ENCODE peak calls at places on chromosomes 7 and 10, in nine cellular contexts. A is fibroblast of the aortic adventitia, X is thoracic aorta, G is H9, J is astrocyte of the spinal cord, H is hepatocyte, F is cardiac muscle cell, L is sigmoid colon, D is BE2C. V is an unnamed sample.

GRCh38 chr10:5565671-5566581 is 41.2 kb downstream of the CALML3 start:
- DNase-seq in A (no peak), X (no peak), G (no peak), J (no peak), H (no peak), F (no peak), L (peak), D (no peak), V (peak)

GRCh38 chr7:107613948-107614347 is 33.9 kb downstream of the BCAP29 start:
- DNase-seq in A (peak), X (no peak), G (no peak), J (no peak), H (no peak), F (no peak), L (no peak), D (no peak), V (no peak)

GRCh38 chr10:4648968-4649367 is 177.0 kb upstream of the AKR1E2 start:
- DNase-seq in A (no peak), X (no peak), G (no peak), J (peak), H (no peak), F (no peak), L (no peak), D (no peak), V (no peak)

GRCh38 chr7:139915864-139916716 is 87.0 kb downstream of the TBXAS1 start:
- DNase-seq in A (peak), X (peak), G (no peak), J (peak), H (peak), F (no peak), L (no peak), D (no peak), V (no peak)

GRCh38 chr10:114987995-114988394 is 50.0 kb downstream of the TRUB1 start:
- DNase-seq in A (peak), X (no peak), G (no peak), J (peak), H (no peak), F (no peak), L (no peak), D (no peak), V (no peak)

GRCh38 chr10:9800011-9800410 is 1217.7 kb upstream of the CELF2 start:
- DNase-seq in A (no peak), X (no peak), G (no peak), J (no peak), H (no peak), F (no peak), L (no peak), D (no peak), V (no peak)

GRCh38 chr10:100325164-100325563 is 4.9 kb downstream of the PKD2L1 start:
- DNase-seq in A (no peak), X (no peak), G (peak), J (no peak), H (no peak), F (peak), L (no peak), D (no peak), V (no peak)

GRCh38 chr7:119630570-119630969 is 642.4 kb upstream of the KCND2 start:
- DNase-seq in A (no peak), X (no peak), G (no peak), J (no peak), H (no peak), F (no peak), L (no peak), D (no peak), V (no peak)

GRCh38 chr10:5575482-5576153 is 50.9 kb downstream of the CALML3 start:
- DNase-seq in A (peak), X (no peak), G (no peak), J (peak), H (peak), F (no peak), L (peak), D (no peak), V (peak)

GRCh38 chr10:59405235-59405634 is 42.9 kb upstream of the FAM13C start:
- DNase-seq in A (no peak), X (no peak), G (no peak), J (no peak), H (no peak), F (no peak), L (no peak), D (no peak), V (no peak)

GRCh38 chr10:93481213-93481930 is 762 bp downstream of the MYOF start:
- DNase-seq in A (no peak), X (no peak), G (no peak), J (no peak), H (no peak), F (no peak), L (peak), D (no peak), V (no peak)

GRCh38 chr10:48551796-48552591 is 52.9 kb downstream of the ARHGAP22 start:
- DNase-seq in A (peak), X (no peak), G (peak), J (peak), H (peak), F (peak), L (no peak), D (peak), V (no peak)

GRCh38 chr10:14366760-14367159 is 36.0 kb upstream of the FRMD4A start:
- DNase-seq in A (no peak), X (no peak), G (no peak), J (no peak), H (no peak), F (no peak), L (no peak), D (no peak), V (no peak)

GRCh38 chr10:86663576-86664369 is 4.5 kb upstream of the LDB3 start:
- DNase-seq in A (no peak), X (no peak), G (no peak), J (no peak), H (no peak), F (no peak), L (no peak), D (no peak), V (peak)

GRCh38 chr10:94088926-94089381 is 95.2 kb downstream of the PLCE1 start:
- DNase-seq in A (peak), X (no peak), G (no peak), J (peak), H (peak), F (no peak), L (no peak), D (no peak), V (no peak)

GRCh38 chr10:63887026-63887589 is 365.9 kb downstream of the REEP3 start:
- DNase-seq in A (no peak), X (no peak), G (peak), J (no peak), H (no peak), F (no peak), L (no peak), D (peak), V (no peak)

GRCh38 chr10:93493162-93493561 is 3.2 kb upstream of the CEP55 start:
- DNase-seq in A (no peak), X (no peak), G (no peak), J (no peak), H (no peak), F (no peak), L (no peak), D (no peak), V (no peak)

GRCh38 chr7:159094919-159095915 is 49.5 kb downstream of the VIPR2 start:
- DNase-seq in A (no peak), X (no peak), G (peak), J (no peak), H (no peak), F (no peak), L (peak), D (no peak), V (no peak)

GRCh38 chr10:77877461-77878344 is 48.9 kb downstream of the DLG5 start:
- DNase-seq in A (peak), X (no peak), G (peak), J (peak), H (peak), F (peak), L (peak), D (peak), V (no peak)

GRCh38 chr7:44587843-44588711 is 6.0 kb upstream of the TMED4 start:
- DNase-seq in A (peak), X (no peak), G (no peak), J (peak), H (peak), F (peak), L (no peak), D (peak), V (peak)

GRCh38 chr10:86345296-86346168 is 21.1 kb downstream of the GRID1 start:
- DNase-seq in A (no peak), X (no peak), G (no peak), J (no peak), H (no peak), F (peak), L (peak), D (peak), V (peak)

GRCh38 chr7:156539999-156540398 is 100.6 kb upstream of the RNF32 start:
- DNase-seq in A (no peak), X (no peak), G (no peak), J (no peak), H (no peak), F (no peak), L (no peak), D (no peak), V (no peak)

GRCh38 chr7:66697451-66698438 is 42.8 kb upstream of the RABGEF1 start:
- DNase-seq in A (peak), X (peak), G (no peak), J (peak), H (no peak), F (no peak), L (peak), D (no peak), V (no peak)

GRCh38 chr7:154860621-154861375 is 142.1 kb downstream of the PAXIP1 start:
- DNase-seq in A (no peak), X (no peak), G (no peak), J (no peak), H (no peak), F (no peak), L (peak), D (no peak), V (no peak)

GRCh38 chr10:11225935-11226334 is 208.3 kb downstream of the CELF2 start:
- DNase-seq in A (no peak), X (no peak), G (no peak), J (no peak), H (no peak), F (no peak), L (no peak), D (no peak), V (no peak)

GRCh38 chr10:29499993-29500537 is 134.7 kb downstream of the SVIL start:
- DNase-seq in A (no peak), X (no peak), G (no peak), J (no peak), H (no peak), F (no peak), L (no peak), D (no peak), V (no peak)

GRCh38 chr10:29862926-29863614 is 196.3 kb downstream of the JCAD start:
- DNase-seq in A (peak), X (no peak), G (no peak), J (peak), H (no peak), F (no peak), L (no peak), D (no peak), V (no peak)

GRCh38 chr7:155518633-155519032 is 27.7 kb downstream of the CNPY1 start:
- DNase-seq in A (no peak), X (no peak), G (no peak), J (no peak), H (no peak), F (no peak), L (no peak), D (no peak), V (no peak)

GRCh38 chr7:3346082-3346481 is 45.0 kb downstream of the SDK1 start:
- DNase-seq in A (no peak), X (no peak), G (no peak), J (no peak), H (no peak), F (no peak), L (no peak), D (no peak), V (no peak)

GRCh38 chr10:47113907-47114500 is 186.0 kb upstream of the GDF10 start:
- DNase-seq in A (no peak), X (no peak), G (no peak), J (no peak), H (no peak), F (no peak), L (no peak), D (no peak), V (no peak)

GRCh38 chr10:62108768-62109430 is 159.7 kb downstream of the RTKN2 start:
- DNase-seq in A (no peak), X (no peak), G (no peak), J (no peak), H (no peak), F (no peak), L (no peak), D (no peak), V (no peak)

GRCh38 chr7:64877714-64878610 is 25.1 kb upstream of the ZNF273 start:
- DNase-seq in A (no peak), X (no peak), G (peak), J (no peak), H (no peak), F (no peak), L (peak), D (no peak), V (peak)

GRCh38 chr10:123766761-123767160 is 100.6 kb downstream of the GPR26 start:
- DNase-seq in A (peak), X (no peak), G (no peak), J (no peak), H (no peak), F (no peak), L (peak), D (no peak), V (no peak)

GRCh38 chr7:130063036-130063435 is 7.3 kb upstream of the KLHDC10 start:
- DNase-seq in A (peak), X (no peak), G (peak), J (peak), H (peak), F (peak), L (no peak), D (peak), V (no peak)

GRCh38 chr10:23065549-23065948 is 29.8 kb upstream of the MSRB2 start:
- DNase-seq in A (peak), X (peak), G (no peak), J (peak), H (peak), F (no peak), L (peak), D (peak), V (no peak)

GRCh38 chr7:68432585-68432984 is 1165.7 kb upstream of the AUTS2 start:
- DNase-seq in A (peak), X (no peak), G (no peak), J (no peak), H (no peak), F (no peak), L (no peak), D (no peak), V (no peak)

GRCh38 chr7:91436655-91437054 is 172.4 kb downstream of the FZD1 start:
- DNase-seq in A (no peak), X (no peak), G (no peak), J (no peak), H (no peak), F (no peak), L (no peak), D (no peak), V (no peak)

GRCh38 chr10:120806081-120806480 is 45.1 kb upstream of the WDR11 start:
- DNase-seq in A (no peak), X (no peak), G (no peak), J (no peak), H (no peak), F (no peak), L (no peak), D (no peak), V (no peak)

GRCh38 chr10:114408112-114408967 is 4.0 kb upstream of the AFAP1L2 start:
- DNase-seq in A (no peak), X (no peak), G (no peak), J (no peak), H (no peak), F (no peak), L (peak), D (no peak), V (no peak)

GRCh38 chr7:151506901-151507382 is 12.8 kb downstream of the RHEB start:
- DNase-seq in A (no peak), X (no peak), G (no peak), J (no peak), H (no peak), F (no peak), L (peak), D (no peak), V (no peak)
- TF ChIP-seq CTCF in A (no peak), X (no peak), G (peak), J (no peak), H (no peak), F (no peak), L (no peak), D (peak), V (peak)

GRCh38 chr7:33762903-33763295 is 142.4 kb upstream of the BMPER start:
- DNase-seq in A (peak), X (no peak), G (no peak), J (no peak), H (no peak), F (no peak), L (no peak), D (no peak), V (no peak)

GRCh38 chr7:33761440-33762080 is 143.8 kb upstream of the BMPER start:
- DNase-seq in A (no peak), X (no peak), G (no peak), J (no peak), H (no peak), F (no peak), L (no peak), D (peak), V (no peak)

GRCh38 chr7:33760834-33761233 is 144.5 kb upstream of the BMPER start:
- DNase-seq in A (no peak), X (no peak), G (no peak), J (no peak), H (no peak), F (no peak), L (no peak), D (no peak), V (no peak)

GRCh38 chr7:33760146-33760545 is 145.2 kb upstream of the BMPER start:
- DNase-seq in A (no peak), X (no peak), G (no peak), J (no peak), H (no peak), F (no peak), L (no peak), D (no peak), V (no peak)

GRCh38 chr7:33762153-33762902 is 143.0 kb upstream of the BMPER start:
- DNase-seq in A (no peak), X (no peak), G (no peak), J (no peak), H (no peak), F (no peak), L (no peak), D (no peak), V (no peak)
- TF ChIP-seq CTCF in A (no peak), X (no peak), G (no peak), J (no peak), H (no peak), F (no peak), L (no peak), D (no peak), V (peak)

DNA sequence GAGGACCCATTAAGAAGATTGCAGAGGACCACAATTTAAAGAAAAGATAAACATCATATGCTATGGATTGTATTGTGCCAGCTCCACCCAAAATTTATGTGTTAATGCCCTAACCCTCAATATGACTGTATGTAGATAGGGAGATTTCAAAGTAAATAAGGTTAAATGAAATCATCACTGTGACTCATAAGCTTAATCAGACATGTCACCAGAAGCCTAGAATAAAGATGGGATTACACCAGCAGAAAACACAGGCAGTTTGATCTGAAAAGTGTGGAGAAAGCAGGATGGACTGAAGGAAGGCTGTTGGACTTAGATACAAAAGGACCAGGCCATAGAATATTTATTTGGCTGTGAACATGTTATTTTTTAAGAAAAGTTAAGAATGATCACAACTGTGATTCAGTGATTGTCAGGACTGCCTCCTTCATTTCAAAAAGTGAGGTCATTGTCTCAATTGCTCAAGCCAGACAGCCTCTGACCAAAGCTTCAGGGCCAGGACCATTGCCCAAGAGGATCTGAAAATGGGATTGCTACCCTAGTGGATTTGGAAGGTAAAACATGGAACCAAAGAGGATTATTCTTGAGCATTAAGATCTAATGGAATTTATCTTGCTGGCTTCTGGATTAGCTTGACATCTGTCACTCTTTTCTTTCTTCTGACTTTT is 270.8 kb upstream of the POM121L12 start:
- DNase-seq in A (no peak), X (no peak), G (no peak), J (peak), H (no peak), F (no peak), L (no peak), D (peak), V (no peak)
- TF ChIP-seq CTCF in A (no peak), X (no peak), G (no peak), J (no peak), H (no peak), F (no peak), L (no peak), D (peak), V (no peak)

GRCh38 chr10:89853796-89854195 is 152.4 kb downstream of the KIF20B start:
- DNase-seq in A (no peak), X (no peak), G (peak), J (no peak), H (no peak), F (no peak), L (no peak), D (peak), V (no peak)
- TF ChIP-seq CTCF in A (no peak), X (no peak), G (peak), J (peak), H (no peak), F (peak), L (no peak), D (no peak), V (peak)